ENCODE peak calls at places on chromosomes 3 and 15, in six cellular contexts. X, D, S, L, M and U are unnamed samples.

GRCh38 chr3:33377931-33378330 is 62.3 kb downstream of the UBP1 start:
- DNase-seq in M (no peak), D (no peak), L (no peak), S (no peak), X (no peak), U (no peak)

GRCh38 chr3:102757950-102758349 is 323.1 kb downstream of the ZPLD1 start:
- DNase-seq in X (no peak), S (no peak), L (no peak), D (no peak), M (no peak), U (no peak)

GRCh38 chr15:60589253-60589652 is 110.3 kb upstream of the ICE2 start:
- DNase-seq in S (no peak), D (no peak), X (no peak), L (no peak), M (no peak), U (no peak)

GRCh38 chr3:179729086-179729485 is 76.2 kb downstream of the USP13 start:
- DNase-seq in L (no peak), M (no peak), D (no peak), S (no peak), X (no peak), U (no peak)

GRCh38 chr3:16033889-16034687 is 140.4 kb upstream of the GALNT15 start:
- DNase-seq in D (no peak), S (no peak), M (no peak), X (no peak), L (no peak), U (no peak)

GRCh38 chr3:129046732-129047552 is 13.6 kb upstream of the GP9 start:
- DNase-seq in L (no peak), S (no peak), D (no peak), M (no peak), X (no peak), U (no peak)

GRCh38 chr3:114213669-114214541 is 23.5 kb downstream of the ZNF80 start:
- DNase-seq in D (peak; percentile 63), M (peak; percentile 58), X (no peak), L (no peak), S (no peak), U (no peak)

GRCh38 chr3:63724987-63725386 is 72.5 kb downstream of the SNTN start:
- DNase-seq in S (no peak), L (no peak), D (no peak), X (no peak), M (no peak), U (no peak)

GRCh38 chr15:32831458-32831857 is 113.7 kb downstream of the GREM1 start:
- DNase-seq in D (no peak), X (no peak), L (no peak), S (no peak), M (no peak), U (no peak)

GRCh38 chr3:33426630-33427341 is 13.4 kb downstream of the UBP1 start:
- DNase-seq in X (no peak), S (peak; percentile 80), M (no peak), D (no peak), L (no peak), U (no peak)